ENCODE peak calls at places on chromosomes 12 and 14, in ten cellular contexts. Y, T, E, X, R, G, L, C, H and I are unnamed samples.

GRCh38 chr12:111068281-111068680 is 147.9 kb upstream of the MYL2 start:
- DNase-seq in C (no peak), L (no peak), T (no peak), R (no peak), H (no peak), G (no peak), E (no peak), Y (no peak), X (peak; percentile 73), I (no peak)

GRCh38 chr12:103269962-103270361 is 225.8 kb downstream of the C12orf42 start:
- DNase-seq in H (no peak), G (no peak), C (peak; percentile 37), X (no peak), Y (no peak), R (no peak), T (no peak), E (no peak), L (no peak), I (no peak)

GRCh38 chr12:90618606-90619005 is 336.4 kb downstream of the CCER1 start:
- DNase-seq in G (no peak), H (no peak), T (no peak), C (no peak), E (no peak), X (no peak), Y (no peak), L (no peak), R (no peak), I (no peak)

GRCh38 chr14:71103662-71104484 is 196.6 kb downstream of the PCNX1 start:
- DNase-seq in R (no peak), Y (no peak), L (no peak), G (peak; percentile 42), H (no peak), E (peak; percentile 54), X (no peak), C (peak; percentile 68), T (no peak), I (no peak)

GRCh38 chr12:75666126-75666979 is 154.9 kb upstream of the KRR1 start:
- DNase-seq in Y (no peak), X (no peak), H (no peak), E (peak; percentile 75), T (no peak), G (peak; percentile 24), C (peak; percentile 58), L (no peak), R (no peak), I (no peak)

GRCh38 chr12:93894391-93895095 is 217.4 kb downstream of the CRADD start:
- DNase-seq in X (no peak), L (peak; percentile 65), E (peak; percentile 24), R (peak; percentile 68), H (no peak), Y (peak; percentile 44), G (no peak), T (peak; percentile 93), C (peak; percentile 83), I (no peak)

GRCh38 chr14:51806026-51806590 is 54.3 kb upstream of the GNG2 start:
- DNase-seq in X (no peak), Y (no peak), T (no peak), E (no peak), R (no peak), H (no peak), G (no peak), C (no peak), L (no peak), I (no peak)

GRCh38 chr14:101961011-101961721 is 3.2 kb upstream of the DYNC1H1 start:
- DNase-seq in E (peak; percentile 71), H (peak; percentile 82), C (peak; percentile 79), L (peak; percentile 77), T (peak; percentile 83), G (peak; percentile 60), R (peak; percentile 67), Y (peak; percentile 83), X (peak; percentile 78), I (no peak)

GRCh38 chr14:68492889-68493288 is 300.0 kb downstream of the ZFP36L1 start:
- DNase-seq in G (no peak), Y (no peak), E (no peak), R (no peak), L (no peak), T (no peak), X (no peak), H (no peak), C (no peak), I (no peak)

GRCh38 chr14:39726563-39726962 is 294.3 kb upstream of the FBXO33 start:
- DNase-seq in X (no peak), H (no peak), G (no peak), T (no peak), E (no peak), L (no peak), C (no peak), R (no peak), Y (no peak), I (no peak)

GRCh38 chr12:67720383-67720856 is 71.9 kb downstream of the DYRK2 start:
- DNase-seq in H (no peak), E (peak; percentile 74), R (no peak), G (no peak), T (peak; percentile 76), L (no peak), Y (no peak), X (no peak), C (peak; percentile 64), I (peak; percentile 70)

GRCh38 chr12:68557011-68557715 is 53.5 kb upstream of the RAP1B start:
- DNase-seq in L (no peak), T (no peak), C (peak; percentile 80), E (peak; percentile 82), G (peak; percentile 52), X (no peak), R (no peak), H (no peak), Y (no peak), I (peak; percentile 88)

GRCh38 chr12:22042981-22043669 is 2.9 kb upstream of the CMAS start:
- DNase-seq in G (peak; percentile 66), E (peak; percentile 20), H (no peak), L (no peak), C (peak; percentile 52), X (no peak), R (no peak), Y (no peak), T (no peak), I (no peak)

GRCh38 chr14:57089901-57090300 is 178.8 kb downstream of the EXOC5 start:
- DNase-seq in Y (no peak), T (no peak), C (no peak), L (no peak), H (no peak), R (no peak), X (no peak), G (no peak), E (no peak), I (no peak)

GRCh38 chr12:14664434-14665023 is 31.9 kb downstream of the GUCY2C start:
- DNase-seq in X (peak; percentile 33), E (peak; percentile 45), C (peak; percentile 27), T (no peak), L (no peak), R (peak; percentile 59), G (peak; percentile 23), Y (peak; percentile 22), H (peak; percentile 30), I (no peak)

GRCh38 chr14:75247286-75247922 is 31.2 kb upstream of the FOS start:
- DNase-seq in T (no peak), H (no peak), C (no peak), R (no peak), L (no peak), G (no peak), E (no peak), Y (peak; percentile 44), X (peak; percentile 84), I (no peak)

GRCh38 chr14:90677484-90678045 is 138.7 kb downstream of the TTC7B start:
- DNase-seq in R (no peak), C (peak; percentile 76), L (no peak), E (peak; percentile 12), H (no peak), G (peak; percentile 40), X (no peak), T (no peak), Y (no peak), I (peak; percentile 19)

GRCh38 chr12:27504506-27504905 is 19.5 kb upstream of the PPFIBP1 start:
- DNase-seq in R (no peak), L (no peak), T (no peak), E (no peak), G (no peak), C (peak; percentile 29), X (no peak), Y (no peak), H (no peak), I (no peak)

GRCh38 chr12:49902399-49903350 is 1.0 kb downstream of the FAIM2 start:
- DNase-seq in R (no peak), E (no peak), L (no peak), T (no peak), C (no peak), G (no peak), Y (no peak), X (no peak), H (no peak), I (no peak)
- TF ChIP-seq CTCF in R (no peak), E (peak; percentile 4), L (no peak), T (no peak), C (no peak), G (no peak), Y (no peak), X (no peak), H (no peak), I (no peak)

GRCh38 chr12:120229071-120229582 is 28.2 kb upstream of the RPLP0 start:
- DNase-seq in R (no peak), H (no peak), E (no peak), Y (no peak), T (no peak), L (no peak), G (peak; percentile 31), C (no peak), X (no peak), I (no peak)
- H3K4me3 ChIP-seq in R (no peak overlapping the region), H (no peak overlapping the region), E (no peak overlapping the region), Y (no peak overlapping the region), T (no peak overlapping the region), L (no peak overlapping the region), G (peak overlapping the region; percentile 11), C (no peak overlapping the region), X (peak overlapping the region; percentile 30), I (no peak overlapping the region)

DNA sequence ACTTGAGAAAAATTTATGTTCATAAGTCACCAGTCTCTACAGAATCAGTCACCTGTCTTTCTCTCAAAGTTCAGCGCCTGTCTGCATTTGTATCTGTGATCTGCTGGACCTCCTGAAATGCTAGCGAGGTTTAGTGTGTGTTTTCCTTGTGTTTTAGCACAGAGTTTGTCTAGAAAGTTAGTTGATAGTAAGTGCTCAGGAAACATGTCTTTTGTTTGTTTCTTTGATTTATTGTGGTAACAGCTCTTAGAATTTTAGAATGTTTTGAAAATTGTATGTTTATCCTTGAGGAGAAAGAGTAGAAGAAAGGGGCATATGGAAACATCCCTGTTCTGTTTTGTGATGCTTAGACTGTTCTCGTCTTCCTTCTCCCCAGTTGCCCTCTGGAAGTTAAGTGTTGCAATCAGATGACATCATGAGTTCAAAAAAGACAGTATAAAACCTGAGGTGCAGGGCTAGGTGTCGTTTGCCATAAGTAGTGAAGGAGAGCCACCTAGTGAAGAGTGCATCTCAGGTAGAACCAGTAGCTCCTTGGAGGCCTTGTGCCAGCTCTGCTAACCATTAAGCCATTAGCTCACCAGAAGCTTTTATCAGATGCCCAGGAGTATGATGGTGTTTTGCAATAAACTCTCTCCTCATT is 44.8 kb downstream of the FBXW8 start:
- DNase-seq in R (peak; percentile 17), H (peak; percentile 83), Y (peak; percentile 34), L (no peak), E (no peak), C (no peak), T (no peak), X (no peak), G (peak; percentile 81), I (no peak)
- TF ChIP-seq CTCF in R (no peak), H (no peak), Y (no peak), L (no peak), E (no peak), C (no peak), T (no peak), X (no peak), G (peak; percentile 37), I (no peak)

GRCh38 chr12:52873832-52874572 is 25.2 kb upstream of the KRT78 start:
- DNase-seq in R (peak; percentile 90), C (peak; percentile 92), T (peak; percentile 92), E (peak; percentile 89), G (peak; percentile 97), X (peak; percentile 67), Y (peak; percentile 91), L (peak; percentile 94), H (peak; percentile 87), I (no peak)
- H3K4me3 ChIP-seq in R (peak overlapping the region; percentile 20), C (peak overlapping the region; percentile 31), T (peak overlapping the region; percentile 57), E (peak overlapping the region; percentile 47), G (no peak overlapping the region), X (peak overlapping the region; percentile 31), Y (peak overlapping the region; percentile 42), L (no peak overlapping the region), H (peak overlapping the region; percentile 52), I (peak overlapping the region; percentile 49)